ENCODE peak calls at places on chromosomes 11 and 22, in four cellular contexts. W is stomach, S is ovary, I is aorta. Q is an unnamed sample. For H3K4me1 and H3K9me3, the result is how much of the 10 kb centered on the place peaks cover.

GRCh38 chr11:6320411-6321207 is at the start of gene CAVIN3:
- DNase-seq in W (peak), S (peak), I (peak), Q (peak)

GRCh38 chr11:95715777-95716241 is 73.8 kb downstream of the FAM76B start:
- DNase-seq in W (no peak), S (no peak), I (no peak), Q (no peak)

GRCh38 chr11:26040339-26040738 is 291.6 kb upstream of the ANO3 start:
- DNase-seq in W (no peak), S (no peak), I (no peak), Q (no peak)

GRCh38 chr22:24289138-24289537 is 18.5 kb downstream of the SPECC1L start:
- DNase-seq in W (no peak), S (no peak), I (no peak), Q (no peak)

GRCh38 chr11:37040921-37041320 is 442.9 kb upstream of the RAG2 start:
- DNase-seq in W (no peak), S (no peak), I (no peak), Q (no peak)

GRCh38 chr22:46027219-46028068 is 50.5 kb upstream of the WNT7B start:
- DNase-seq in W (peak), S (peak), I (peak), Q (no peak)

GRCh38 chr11:75240381-75241035 is at the start of gene TPBGL:
- DNase-seq in W (peak), S (peak), I (no peak), Q (no peak)

GRCh38 chr11:15053201-15053685 is 20.1 kb upstream of the CALCB start:
- DNase-seq in W (no peak), S (no peak), I (no peak), Q (no peak)

GRCh38 chr11:64766881-64767280 is 7.1 kb upstream of the PYGM start:
- DNase-seq in W (no peak), S (no peak), I (peak), Q (no peak)

GRCh38 chr11:112795142-112795815 is 165.9 kb upstream of the NCAM1 start:
- DNase-seq in W (peak), S (no peak), I (no peak), Q (no peak)

GRCh38 chr11:36449566-36450390 is 60.3 kb downstream of the TRAF6 start:
- DNase-seq in W (no peak), S (no peak), I (no peak), Q (peak)

GRCh38 chr11:67098799-67099198 is 20.3 kb upstream of the KDM2A start:
- DNase-seq in W (no peak), S (no peak), I (no peak), Q (no peak)

GRCh38 chr11:82979824-82980223 is 78.3 kb downstream of the DDIAS start:
- DNase-seq in W (no peak), S (no peak), I (no peak), Q (no peak)

GRCh38 chr11:123458501-123458900 is 28.4 kb downstream of the GRAMD1B start:
- DNase-seq in W (no peak), S (no peak), I (no peak), Q (no peak)

GRCh38 chr11:69251639-69252493 is 42.1 kb upstream of the MYEOV start:
- DNase-seq in W (peak), S (no peak), I (peak), Q (no peak)

GRCh38 chr11:99366476-99366992 is 345.8 kb downstream of the CNTN5 start:
- DNase-seq in W (no peak), S (no peak), I (no peak), Q (no peak)

GRCh38 chr11:16292167-16292859 is 64.0 kb downstream of the SOX6 start:
- DNase-seq in W (no peak), S (no peak), I (no peak), Q (no peak)

GRCh38 chr11:30853470-30853869 is 267.3 kb upstream of the MPPED2 start:
- DNase-seq in W (no peak), S (no peak), I (no peak), Q (no peak)

GRCh38 chr11:30370164-30370563 is 47.3 kb downstream of the ARL14EP start:
- DNase-seq in W (no peak), S (no peak), I (no peak), Q (no peak)

GRCh38 chr22:44574057-44574456 is 76.0 kb upstream of the RTL6 start:
- DNase-seq in W (peak), S (peak), I (no peak), Q (no peak)

GRCh38 chr22:26643368-26644100 is 13.9 kb upstream of the MIAT start:
- DNase-seq in W (no peak), S (no peak), I (no peak), Q (no peak)

GRCh38 chr22:46367707-46368191 is 32.2 kb downstream of the TRMU start:
- DNase-seq in W (peak), S (no peak), I (peak), Q (peak)

DNA sequence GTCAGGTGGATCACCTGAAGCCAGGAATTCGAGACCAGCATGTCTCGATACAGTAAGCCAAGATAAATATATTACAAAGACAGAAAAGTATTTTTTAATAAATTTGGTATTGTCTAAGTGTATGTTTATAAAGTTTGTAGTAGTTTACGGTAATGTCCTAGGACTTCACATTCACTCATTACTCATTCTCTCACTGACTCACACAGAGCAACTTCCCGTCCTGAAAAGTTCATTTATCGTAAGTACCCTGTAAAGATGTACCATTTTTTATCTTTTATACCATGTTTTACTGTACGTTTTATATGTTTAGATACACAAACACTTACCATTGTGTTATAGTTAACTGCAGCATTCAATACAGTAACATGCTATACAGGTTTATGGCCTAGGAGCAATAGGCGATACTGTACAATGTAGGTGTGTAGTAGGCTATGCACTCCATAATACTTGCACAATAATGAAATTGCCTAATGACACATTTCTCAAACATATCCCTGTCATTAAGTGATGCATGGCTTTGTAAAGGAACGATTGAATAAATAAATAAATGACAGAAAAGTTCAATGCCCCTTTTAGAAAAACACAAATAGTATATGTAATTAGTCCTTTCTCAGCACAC is 12.5 kb upstream of the CARD18 start:
- DNase-seq in W (no peak), S (no peak), I (no peak), Q (no peak)
- H3K4me1 ChIP-seq in W (under half), S (under half), I (under half), Q (under half)

GRCh38 chr11:114622858-114623257 is 27.3 kb upstream of the NXPE4 start:
- DNase-seq in W (no peak), S (no peak), I (no peak), Q (no peak)
- H3K9me3 ChIP-seq in W (under half), S (under half), I (under half), Q (under half)

GRCh38 chr11:117638913-117639543 is 158.0 kb downstream of the DSCAML1 start:
- DNase-seq in W (no peak), S (no peak), I (no peak), Q (no peak)

GRCh38 chr11:117640041-117640440 is 157.0 kb downstream of the DSCAML1 start:
- DNase-seq in W (no peak), S (no peak), I (peak), Q (no peak)

GRCh38 chr11:117641008-117641915 is 155.8 kb downstream of the DSCAML1 start:
- DNase-seq in W (no peak), S (no peak), I (peak), Q (no peak)

GRCh38 chr11:117642396-117642795 is 154.6 kb downstream of the DSCAML1 start:
- DNase-seq in W (no peak), S (no peak), I (peak), Q (no peak)

DNA sequence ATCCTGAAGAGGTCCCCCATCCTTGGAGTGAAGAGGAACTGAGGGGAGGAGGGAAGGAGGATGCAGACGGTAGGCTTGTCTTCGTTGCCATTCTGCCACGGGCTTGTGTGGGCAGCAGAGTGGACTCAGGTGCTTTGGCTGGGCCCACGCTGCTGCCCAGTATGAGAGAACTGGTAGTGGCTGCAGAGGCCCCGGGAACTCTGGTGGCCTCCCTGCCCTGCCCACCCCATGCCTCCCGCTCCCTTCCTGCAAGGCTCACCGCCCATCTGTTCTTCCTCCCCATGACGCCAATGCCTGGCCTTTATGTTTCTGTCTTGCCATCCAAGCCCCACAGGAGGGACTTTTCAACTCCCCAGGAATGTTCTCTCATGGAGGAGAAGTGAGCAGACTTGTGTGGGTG is 157.4 kb downstream of the DSCAML1 start:
- DNase-seq in W (no peak), S (no peak), I (peak), Q (no peak)
- H3K4me1 ChIP-seq in W (under half), S (under half), I (under half), Q (under half)

GRCh38 chr22:35663371-35663770 is 15.1 kb downstream of the APOL6 start:
- DNase-seq in W (no peak), S (no peak), I (no peak), Q (no peak)
- H3K9me3 ChIP-seq in W (under half), S (under half), I (under half), Q (under half)